ENCODE peak calls at places on chromosomes 1 and 21, in nine cellular contexts. N, U, D, V, J, R, T, O and B are unnamed samples.

GRCh38 chr1:18828224-18828623 is 31.2 kb downstream of the TAS1R2 start:
- DNase-seq in D (no peak), R (no peak), J (no peak), T (no peak), O (no peak), V (no peak), N (no peak), U (no peak), B (no peak)

GRCh38 chr1:183180634-183181056 is 5.4 kb upstream of the LAMC2 start:
- DNase-seq in R (peak), V (no peak), D (peak), O (no peak), T (no peak), U (no peak), J (no peak), N (no peak), B (peak)

GRCh38 chr1:228921473-228921872 is 186.2 kb downstream of the RHOU start:
- DNase-seq in O (no peak), D (no peak), J (no peak), V (peak), R (no peak), T (no peak), U (no peak), N (no peak), B (no peak)

GRCh38 chr21:28069446-28069845 is 923.2 kb downstream of the LTN1 start:
- DNase-seq in N (peak), J (peak), V (no peak), R (no peak), U (no peak), D (no peak), O (no peak), T (no peak), B (peak)

GRCh38 chr1:223776075-223776814 is 63.9 kb downstream of the CAPN2 start:
- DNase-seq in U (peak), V (no peak), N (no peak), T (no peak), J (no peak), R (peak), O (no peak), D (no peak), B (peak)

GRCh38 chr1:172658871-172659453 is at the start of gene FASLG:
- DNase-seq in N (no peak), T (peak), O (peak), U (peak), D (no peak), J (no peak), R (peak), V (no peak), B (no peak)

GRCh38 chr1:1163538-1164070 is 10.1 kb upstream of the TTLL10 start:
- DNase-seq in T (no peak), V (no peak), R (no peak), O (no peak), J (no peak), N (no peak), U (no peak), D (no peak), B (no peak)

GRCh38 chr1:1305300-1306069 is 2.2 kb downstream of the ACAP3 start:
- DNase-seq in J (peak), U (peak), O (peak), D (no peak), V (peak), N (no peak), R (peak), T (peak), B (peak)

GRCh38 chr1:35454616-35455015 is 102.6 kb downstream of the KIAA0319L start:
- DNase-seq in J (peak), N (no peak), R (no peak), D (no peak), T (no peak), V (no peak), U (no peak), O (no peak), B (no peak)

GRCh38 chr1:41919764-41920397 is 1.2 kb upstream of the HIVEP3 start:
- DNase-seq in D (no peak), R (peak), J (peak), N (peak), U (peak), V (peak), T (peak), O (peak), B (no peak)

GRCh38 chr1:241396747-241397691 is 40.0 kb upstream of the RGS7 start:
- DNase-seq in T (no peak), V (no peak), J (no peak), D (no peak), U (no peak), N (no peak), O (no peak), R (no peak), B (no peak)

GRCh38 chr1:81808760-81809159 is 8.0 kb downstream of the ADGRL2 start:
- DNase-seq in U (no peak), J (no peak), D (no peak), V (no peak), O (no peak), R (no peak), N (no peak), T (no peak), B (no peak)

GRCh38 chr21:45590726-45591618 is 48.7 kb upstream of the SLC19A1 start:
- DNase-seq in V (peak), O (peak), T (no peak), N (no peak), R (peak), D (peak), J (no peak), U (peak), B (no peak)